ENCODE peak calls at places on chromosomes 4 and X, in six cellular contexts. B is NCI-H146, A is astrocyte, L is H9, U is NCI-H2171 treated with DMSO at 0.1 percent for 48 hours, C is putamen. O is an unnamed sample.

GRCh38 chr4:75908555-75908954 is 6.3 kb upstream of the PPEF2 start:
- DNase-seq in B (no peak), C (no peak), L (no peak), A (no peak), U (no peak), O (no peak)

GRCh38 chr4:3047464-3048286 is 26.7 kb downstream of the HTT-AS start:
- DNase-seq in L (peak), U (peak), A (no peak), C (peak), B (peak), O (peak)

GRCh38 chrX:126575911-126576310 is 23.3 kb upstream of the DCAF12L1 start:
- DNase-seq in C (no peak), B (no peak), U (no peak), L (no peak), A (no peak), O (no peak)

GRCh38 chr4:150782311-150782710 is 200.4 kb downstream of the MAB21L2 start:
- DNase-seq in B (no peak), C (no peak), U (peak), L (no peak), A (peak), O (no peak)

GRCh38 chrX:1391370-1391706 is 575 bp downstream of the SLC25A6 start:
- DNase-seq in L (no peak), B (no peak), C (no peak), A (no peak), U (no peak), O (peak)

GRCh38 chrX:136754641-136755040 is 26.1 kb downstream of the ARHGEF6 start:
- DNase-seq in U (no peak), B (no peak), L (no peak), A (peak), C (no peak), O (peak)

GRCh38 chr4:76950052-76950845 is 697 bp downstream of the SEPTIN11 start:
- DNase-seq in A (peak), U (peak), C (peak), L (no peak), B (peak), O (no peak)

GRCh38 chr4:152850377-152850776 is 70.6 kb downstream of the ARFIP1 start:
- DNase-seq in U (no peak), B (no peak), C (no peak), A (peak), L (peak), O (peak)

GRCh38 chrX:99394450-99394849 is 1015.6 kb downstream of the PCDH19 start:
- DNase-seq in B (no peak), L (peak), U (no peak), A (no peak), C (no peak), O (no peak)

GRCh38 chr4:23855912-23856605 is 33.8 kb downstream of the PPARGC1A start:
- DNase-seq in B (no peak), A (peak), C (no peak), L (no peak), U (no peak), O (peak)

GRCh38 chrX:148771440-148771839 is 271.0 kb downstream of the AFF2 start:
- DNase-seq in U (no peak), B (no peak), L (no peak), A (no peak), C (no peak), O (no peak)

GRCh38 chr4:184721254-184721653 is 12.6 kb downstream of the CENPU start:
- DNase-seq in C (no peak), A (no peak), L (no peak), U (no peak), B (no peak), O (no peak)

GRCh38 chr4:168817418-168817817 is 192.6 kb downstream of the CBR4 start:
- DNase-seq in L (no peak), U (no peak), A (no peak), C (no peak), B (no peak), O (no peak)